ENCODE peak calls at places on chromosomes 2 and 18, in four cellular contexts. One of them, this sample, is unnamed.

GRCh38 chr18:48838166-48838775 is 112.5 kb downstream of the SMAD7 start:
- DNase-seq in WERI-Rb-1: no peak
- DNase-seq in effector memory CD8-positive, alpha-beta T cell: no peak
- DNase-seq in A549: no peak
- DNase-seq in this sample: no peak

GRCh38 chr2:880201-880970 is 70.3 kb upstream of the SNTG2 start:
- DNase-seq in WERI-Rb-1: no peak
- DNase-seq in effector memory CD8-positive, alpha-beta T cell: no peak
- DNase-seq in A549: no peak
- DNase-seq in this sample: no peak

GRCh38 chr2:26691881-26692813 is at the start of gene KCNK3:
- DNase-seq in WERI-Rb-1: peak; percentile 94
- DNase-seq in effector memory CD8-positive, alpha-beta T cell: peak; percentile 11
- DNase-seq in A549: no peak
- DNase-seq in this sample: peak; percentile 83

GRCh38 chr2:211368467-211368866 is 812.1 kb downstream of the CPS1 start:
- DNase-seq in WERI-Rb-1: no peak
- DNase-seq in effector memory CD8-positive, alpha-beta T cell: no peak
- DNase-seq in A549: no peak
- DNase-seq in this sample: no peak

GRCh38 chr2:51013060-51013746 is 18.7 kb downstream of the NRXN1 start:
- DNase-seq in WERI-Rb-1: peak; percentile 13
- DNase-seq in effector memory CD8-positive, alpha-beta T cell: no peak
- DNase-seq in A549: no peak
- DNase-seq in this sample: no peak

GRCh38 chr2:46701152-46701551 is 214.5 kb downstream of the MCFD2 start:
- DNase-seq in WERI-Rb-1: no peak
- DNase-seq in effector memory CD8-positive, alpha-beta T cell: no peak
- DNase-seq in A549: no peak
- DNase-seq in this sample: no peak

GRCh38 chr2:66508358-66509071 is 73.6 kb downstream of the MEIS1 start:
- DNase-seq in WERI-Rb-1: no peak
- DNase-seq in effector memory CD8-positive, alpha-beta T cell: no peak
- DNase-seq in A549: no peak
- DNase-seq in this sample: no peak

GRCh38 chr2:25606892-25607291 is 66.5 kb downstream of the DTNB start:
- DNase-seq in WERI-Rb-1: no peak
- DNase-seq in effector memory CD8-positive, alpha-beta T cell: no peak
- DNase-seq in A549: peak; percentile 60
- DNase-seq in this sample: no peak

GRCh38 chr2:53129851-53130250 is 637.8 kb upstream of the CHAC2 start:
- DNase-seq in WERI-Rb-1: no peak
- DNase-seq in effector memory CD8-positive, alpha-beta T cell: no peak
- DNase-seq in A549: no peak
- DNase-seq in this sample: no peak

GRCh38 chr2:113175101-113175628 is 1.4 kb downstream of the PSD4 start:
- DNase-seq in WERI-Rb-1: no peak
- DNase-seq in effector memory CD8-positive, alpha-beta T cell: peak; percentile 70
- DNase-seq in A549: no peak
- DNase-seq in this sample: no peak

GRCh38 chr18:13220326-13220991 is 1.9 kb downstream of the LDLRAD4 start:
- DNase-seq in WERI-Rb-1: no peak
- DNase-seq in effector memory CD8-positive, alpha-beta T cell: no peak
- DNase-seq in A549: no peak
- DNase-seq in this sample: no peak

GRCh38 chr18:63182861-63183260 is 136.7 kb downstream of the BCL2 start:
- DNase-seq in WERI-Rb-1: no peak
- DNase-seq in effector memory CD8-positive, alpha-beta T cell: no peak
- DNase-seq in A549: no peak
- DNase-seq in this sample: no peak

GRCh38 chr18:59724116-59724515 is 26.9 kb upstream of the CCBE1 start:
- DNase-seq in WERI-Rb-1: no peak
- DNase-seq in effector memory CD8-positive, alpha-beta T cell: no peak
- DNase-seq in A549: no peak
- DNase-seq in this sample: no peak

GRCh38 chr2:64727013-64727767 is 73.5 kb upstream of the SERTAD2 start:
- DNase-seq in WERI-Rb-1: no peak
- DNase-seq in effector memory CD8-positive, alpha-beta T cell: peak; percentile 20
- DNase-seq in A549: no peak
- DNase-seq in this sample: no peak

This sample was measured in type B pancreatic cell.